ENCODE peak calls at places on chromosomes 4 and X, in ten cellular contexts. One of them, this sample, is unnamed.

GRCh38 chrX:42219231-42219630 is 295.9 kb upstream of the CASK start:
- DNase-seq in heart left ventricle: no peak
- DNase-seq in neural progenitor cell: no peak
- DNase-seq in GM23248: no peak
- DNase-seq in fibroblast of lung: no peak
- DNase-seq in H9: no peak
- DNase-seq in uterus: no peak
- DNase-seq in CD4-positive, alpha-beta memory T cell: no peak
- DNase-seq in lung: no peak
- DNase-seq in kidney: no peak
- DNase-seq in this sample: no peak

GRCh38 chr4:148574502-148574901 is 132.3 kb upstream of the NR3C2 start:
- DNase-seq in heart left ventricle: peak; percentile 26
- DNase-seq in lung: no peak
- DNase-seq in uterus: no peak
- DNase-seq in kidney: no peak
- DNase-seq in H9: no peak
- DNase-seq in GM23248: peak; percentile 31
- DNase-seq in fibroblast of lung: no peak
- DNase-seq in CD4-positive, alpha-beta memory T cell: no peak
- DNase-seq in neural progenitor cell: no peak
- DNase-seq in this sample: no peak

GRCh38 chr4:170227928-170228327 is 138.2 kb upstream of the AADAT start:
- DNase-seq in H9: no peak
- DNase-seq in GM23248: peak; percentile 2
- DNase-seq in fibroblast of lung: no peak
- DNase-seq in kidney: no peak
- DNase-seq in lung: no peak
- DNase-seq in CD4-positive, alpha-beta memory T cell: no peak
- DNase-seq in uterus: no peak
- DNase-seq in neural progenitor cell: peak; percentile 25
- DNase-seq in heart left ventricle: no peak
- DNase-seq in this sample: no peak

GRCh38 chr4:16205298-16206164 is 20.7 kb downstream of the TAPT1 start:
- DNase-seq in heart left ventricle: no peak
- DNase-seq in GM23248: peak; percentile 58
- DNase-seq in neural progenitor cell: peak; percentile 67
- DNase-seq in uterus: no peak
- DNase-seq in kidney: no peak
- DNase-seq in H9: no peak
- DNase-seq in CD4-positive, alpha-beta memory T cell: peak; percentile 29
- DNase-seq in lung: no peak
- DNase-seq in fibroblast of lung: no peak
- DNase-seq in this sample: peak; percentile 40

GRCh38 chr4:53656421-53656981 is 65.2 kb upstream of the LNX1 start:
- DNase-seq in CD4-positive, alpha-beta memory T cell: no peak
- DNase-seq in fibroblast of lung: peak; percentile 67
- DNase-seq in uterus: peak; percentile 79
- DNase-seq in kidney: no peak
- DNase-seq in lung: no peak
- DNase-seq in heart left ventricle: no peak
- DNase-seq in H9: no peak
- DNase-seq in neural progenitor cell: no peak
- DNase-seq in GM23248: peak; percentile 86
- DNase-seq in this sample: peak; percentile 79

GRCh38 chrX:17876135-17876534 is 15.0 kb upstream of the RAI2 start:
- DNase-seq in GM23248: no peak
- DNase-seq in neural progenitor cell: peak; percentile 15
- DNase-seq in kidney: no peak
- DNase-seq in lung: no peak
- DNase-seq in H9: no peak
- DNase-seq in fibroblast of lung: no peak
- DNase-seq in heart left ventricle: no peak
- DNase-seq in CD4-positive, alpha-beta memory T cell: no peak
- DNase-seq in uterus: no peak
- DNase-seq in this sample: no peak

GRCh38 chrX:24081661-24082154 is 27.0 kb downstream of the EIF2S3 start:
- DNase-seq in heart left ventricle: peak; percentile 54
- DNase-seq in kidney: no peak
- DNase-seq in CD4-positive, alpha-beta memory T cell: peak; percentile 54
- DNase-seq in lung: no peak
- DNase-seq in fibroblast of lung: peak; percentile 76
- DNase-seq in GM23248: peak; percentile 65
- DNase-seq in uterus: peak; percentile 25
- DNase-seq in H9: peak; percentile 85
- DNase-seq in neural progenitor cell: peak; percentile 64
- DNase-seq in this sample: peak; percentile 38

GRCh38 chrX:16786791-16787735 is 797 bp downstream of the TXLNG start:
- DNase-seq in fibroblast of lung: peak; percentile 53
- DNase-seq in CD4-positive, alpha-beta memory T cell: peak; percentile 58
- DNase-seq in neural progenitor cell: peak; percentile 73
- DNase-seq in H9: no peak
- DNase-seq in uterus: peak; percentile 27
- DNase-seq in GM23248: peak; percentile 53
- DNase-seq in heart left ventricle: peak; percentile 38
- DNase-seq in kidney: peak; percentile 84
- DNase-seq in lung: no peak
- DNase-seq in this sample: peak; percentile 8

GRCh38 chr4:140330311-140330900 is 43.0 kb upstream of the SCOC start:
- DNase-seq in neural progenitor cell: peak; percentile 45
- DNase-seq in CD4-positive, alpha-beta memory T cell: no peak
- DNase-seq in lung: no peak
- DNase-seq in heart left ventricle: no peak
- DNase-seq in GM23248: peak; percentile 60
- DNase-seq in kidney: no peak
- DNase-seq in H9: no peak
- DNase-seq in fibroblast of lung: peak; percentile 74
- DNase-seq in uterus: no peak
- DNase-seq in this sample: peak; percentile 41

GRCh38 chr4:93182722-93183121 is 645.8 kb upstream of the ATOH1 start:
- DNase-seq in neural progenitor cell: no peak
- DNase-seq in CD4-positive, alpha-beta memory T cell: no peak
- DNase-seq in heart left ventricle: no peak
- DNase-seq in lung: no peak
- DNase-seq in fibroblast of lung: no peak
- DNase-seq in H9: no peak
- DNase-seq in uterus: no peak
- DNase-seq in GM23248: no peak
- DNase-seq in kidney: no peak
- DNase-seq in this sample: no peak

GRCh38 chr4:30716158-30716557 is 4.0 kb upstream of the PCDH7 start:
- DNase-seq in neural progenitor cell: peak; percentile 48
- DNase-seq in heart left ventricle: no peak
- DNase-seq in kidney: no peak
- DNase-seq in CD4-positive, alpha-beta memory T cell: no peak
- DNase-seq in lung: no peak
- DNase-seq in fibroblast of lung: peak; percentile 68
- DNase-seq in GM23248: peak; percentile 52
- DNase-seq in H9: no peak
- DNase-seq in uterus: no peak
- DNase-seq in this sample: peak; percentile 50

GRCh38 chr4:74794341-74794801 is at the start of gene BTC:
- DNase-seq in CD4-positive, alpha-beta memory T cell: no peak
- DNase-seq in lung: peak; percentile 71
- DNase-seq in kidney: peak; percentile 78
- DNase-seq in uterus: peak; percentile 20
- DNase-seq in neural progenitor cell: peak; percentile 24
- DNase-seq in heart left ventricle: no peak
- DNase-seq in GM23248: peak; percentile 27
- DNase-seq in fibroblast of lung: peak; percentile 27
- DNase-seq in H9: peak; percentile 58
- DNase-seq in this sample: peak; percentile 21

GRCh38 chr4:183140911-183141320 is 41.9 kb downstream of the WWC2 start:
- DNase-seq in GM23248: peak; percentile 91
- DNase-seq in lung: no peak
- DNase-seq in fibroblast of lung: no peak
- DNase-seq in H9: no peak
- DNase-seq in kidney: no peak
- DNase-seq in heart left ventricle: no peak
- DNase-seq in uterus: no peak
- DNase-seq in CD4-positive, alpha-beta memory T cell: no peak
- DNase-seq in neural progenitor cell: no peak
- DNase-seq in this sample: peak; percentile 60

GRCh38 chrX:119495734-119496520 is 27.7 kb downstream of the SLC25A5 start:
- DNase-seq in GM23248: no peak
- DNase-seq in fibroblast of lung: no peak
- DNase-seq in kidney: no peak
- DNase-seq in neural progenitor cell: peak; percentile 6
- DNase-seq in lung: no peak
- DNase-seq in CD4-positive, alpha-beta memory T cell: peak; percentile 25
- DNase-seq in uterus: no peak
- DNase-seq in H9: no peak
- DNase-seq in heart left ventricle: no peak
- DNase-seq in this sample: no peak

GRCh38 chr4:62408467-62408866 is 1208.3 kb downstream of the ADGRL3 start:
- DNase-seq in uterus: no peak
- DNase-seq in fibroblast of lung: no peak
- DNase-seq in neural progenitor cell: no peak
- DNase-seq in kidney: no peak
- DNase-seq in H9: no peak
- DNase-seq in GM23248: no peak
- DNase-seq in heart left ventricle: no peak
- DNase-seq in lung: no peak
- DNase-seq in CD4-positive, alpha-beta memory T cell: no peak
- DNase-seq in this sample: no peak

GRCh38 chr4:115113382-115114106 is at the start of gene NDST4:
- DNase-seq in lung: no peak
- DNase-seq in CD4-positive, alpha-beta memory T cell: no peak
- DNase-seq in heart left ventricle: no peak
- DNase-seq in kidney: no peak
- DNase-seq in fibroblast of lung: peak; percentile 57
- DNase-seq in uterus: no peak
- DNase-seq in H9: no peak
- DNase-seq in neural progenitor cell: peak; percentile 87
- DNase-seq in GM23248: peak; percentile 54
- DNase-seq in this sample: peak; percentile 32

GRCh38 chr4:87497141-87497540 is 32.0 kb downstream of the SPARCL1 start:
- DNase-seq in GM23248: no peak
- DNase-seq in heart left ventricle: no peak
- DNase-seq in lung: no peak
- DNase-seq in CD4-positive, alpha-beta memory T cell: no peak
- DNase-seq in fibroblast of lung: no peak
- DNase-seq in H9: no peak
- DNase-seq in kidney: no peak
- DNase-seq in neural progenitor cell: peak; percentile 30
- DNase-seq in uterus: no peak
- DNase-seq in this sample: no peak
- H3K4me1 ChIP-seq in GM23248: peaks cover 5% of the 10 kb centered on the region
- H3K4me1 ChIP-seq in heart left ventricle: peaks cover 52% of the 10 kb centered on the region
- H3K4me1 ChIP-seq in lung: peaks cover 2% of the 10 kb centered on the region
- H3K4me1 ChIP-seq in CD4-positive, alpha-beta memory T cell: peaks cover 3% of the 10 kb centered on the region
- H3K4me1 ChIP-seq in fibroblast of lung: peaks cover 2% of the 10 kb centered on the region
- H3K4me1 ChIP-seq in H9: no peaks in the 10 kb centered on the region
- H3K4me1 ChIP-seq in kidney: peaks cover 8% of the 10 kb centered on the region
- H3K4me1 ChIP-seq in neural progenitor cell: no peaks in the 10 kb centered on the region
- H3K4me1 ChIP-seq in uterus: peaks cover 10% of the 10 kb centered on the region
- H3K4me1 ChIP-seq in this sample: no peaks in the 10 kb centered on the region

DNA sequence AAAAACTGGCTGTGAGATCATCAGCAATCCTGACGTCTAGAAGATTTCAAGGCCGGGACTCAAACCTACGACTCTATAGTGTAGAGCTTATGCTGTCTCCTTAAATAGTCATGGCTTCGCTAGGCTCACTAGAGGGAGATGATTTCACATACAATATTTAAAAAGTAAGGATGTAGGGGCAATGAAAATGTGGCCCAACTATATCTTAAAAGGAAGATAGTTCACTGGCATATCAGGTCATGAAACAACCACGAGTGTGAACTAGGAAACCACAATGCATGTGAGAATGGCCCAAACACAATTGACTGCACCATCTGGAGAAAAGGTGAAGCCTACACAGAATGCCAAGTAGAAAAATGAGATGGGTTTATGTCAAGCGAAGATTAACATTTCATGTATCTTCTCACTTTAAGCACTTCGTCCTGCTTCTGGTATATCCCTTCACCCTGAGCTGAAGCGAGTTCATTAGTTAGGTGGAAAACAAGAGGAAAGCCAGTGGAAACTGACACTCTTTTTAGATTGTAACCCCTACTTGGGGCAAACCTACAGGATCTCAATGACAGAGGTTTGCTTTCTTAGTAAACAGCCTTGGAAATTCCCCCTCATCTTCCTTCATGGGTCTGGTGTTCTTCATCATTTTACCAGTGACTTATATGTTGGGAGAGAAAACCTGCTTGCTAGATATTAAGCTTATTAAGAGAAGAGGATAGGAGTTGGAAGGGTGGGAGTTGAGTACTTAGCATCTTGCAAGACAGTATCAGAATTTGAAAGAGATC is 17.4 kb downstream of the FAM9C start:
- DNase-seq in fibroblast of lung: no peak
- DNase-seq in heart left ventricle: no peak
- DNase-seq in H9: no peak
- DNase-seq in CD4-positive, alpha-beta memory T cell: peak; percentile 19
- DNase-seq in GM23248: no peak
- DNase-seq in uterus: no peak
- DNase-seq in kidney: no peak
- DNase-seq in neural progenitor cell: no peak
- DNase-seq in lung: no peak
- DNase-seq in this sample: no peak
- H3K4me1 ChIP-seq in fibroblast of lung: peaks cover 10% of the 10 kb centered on the region
- H3K4me1 ChIP-seq in heart left ventricle: peaks cover 31% of the 10 kb centered on the region
- H3K4me1 ChIP-seq in H9: peaks cover 10% of the 10 kb centered on the region
- H3K4me1 ChIP-seq in CD4-positive, alpha-beta memory T cell: peaks cover 94% of the 10 kb centered on the region
- H3K4me1 ChIP-seq in GM23248: peaks cover 32% of the 10 kb centered on the region
- H3K4me1 ChIP-seq in uterus: no peaks in the 10 kb centered on the region
- H3K4me1 ChIP-seq in kidney: no peaks in the 10 kb centered on the region
- H3K4me1 ChIP-seq in neural progenitor cell: peaks cover 22% of the 10 kb centered on the region
- H3K4me1 ChIP-seq in lung: peaks cover 3% of the 10 kb centered on the region
- H3K4me1 ChIP-seq in this sample: peaks cover 11% of the 10 kb centered on the region

GRCh38 chr4:181835348-181835747 is 407.9 kb upstream of the TENM3 start:
- DNase-seq in CD4-positive, alpha-beta memory T cell: no peak
- DNase-seq in GM23248: peak; percentile 2
- DNase-seq in uterus: no peak
- DNase-seq in H9: no peak
- DNase-seq in heart left ventricle: no peak
- DNase-seq in fibroblast of lung: no peak
- DNase-seq in neural progenitor cell: no peak
- DNase-seq in kidney: no peak
- DNase-seq in lung: no peak
- DNase-seq in this sample: no peak
- H3K4me1 ChIP-seq in CD4-positive, alpha-beta memory T cell: no peaks in the 10 kb centered on the region
- H3K4me1 ChIP-seq in GM23248: no peaks in the 10 kb centered on the region
- H3K4me1 ChIP-seq in uterus: no peaks in the 10 kb centered on the region
- H3K4me1 ChIP-seq in H9: no peaks in the 10 kb centered on the region
- H3K4me1 ChIP-seq in heart left ventricle: no peaks in the 10 kb centered on the region
- H3K4me1 ChIP-seq in fibroblast of lung: no peaks in the 10 kb centered on the region
- H3K4me1 ChIP-seq in neural progenitor cell: no peaks in the 10 kb centered on the region
- H3K4me1 ChIP-seq in kidney: no peaks in the 10 kb centered on the region
- H3K4me1 ChIP-seq in lung: no peaks in the 10 kb centered on the region
- H3K4me1 ChIP-seq in this sample: peaks cover 20% of the 10 kb centered on the region

DNA sequence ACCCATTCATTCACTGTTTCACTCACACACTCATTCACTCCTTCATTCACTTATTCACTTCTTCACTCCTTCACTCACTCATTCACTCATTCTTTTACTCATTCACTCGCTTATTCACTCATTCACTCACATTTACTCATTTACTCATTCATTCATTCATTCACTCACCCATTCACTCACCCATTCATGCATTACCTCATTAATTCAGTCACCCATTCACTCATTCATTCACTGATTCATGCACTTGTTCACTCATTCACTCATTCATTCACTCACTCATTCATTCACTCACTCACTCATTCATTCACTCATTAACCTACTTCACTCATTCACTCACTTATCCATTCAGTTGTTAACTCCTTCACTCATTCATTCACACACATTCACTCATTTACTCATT is 70.8 kb downstream of the STK32B start:
- DNase-seq in fibroblast of lung: no peak
- DNase-seq in heart left ventricle: no peak
- DNase-seq in neural progenitor cell: no peak
- DNase-seq in kidney: no peak
- DNase-seq in uterus: no peak
- DNase-seq in GM23248: no peak
- DNase-seq in lung: no peak
- DNase-seq in H9: no peak
- DNase-seq in CD4-positive, alpha-beta memory T cell: no peak
- DNase-seq in this sample: no peak
- H3K4me1 ChIP-seq in fibroblast of lung: no peaks in the 10 kb centered on the region
- H3K4me1 ChIP-seq in heart left ventricle: no peaks in the 10 kb centered on the region
- H3K4me1 ChIP-seq in neural progenitor cell: no peaks in the 10 kb centered on the region
- H3K4me1 ChIP-seq in kidney: no peaks in the 10 kb centered on the region
- H3K4me1 ChIP-seq in uterus: no peaks in the 10 kb centered on the region
- H3K4me1 ChIP-seq in GM23248: peaks cover 2% of the 10 kb centered on the region
- H3K4me1 ChIP-seq in lung: no peaks in the 10 kb centered on the region
- H3K4me1 ChIP-seq in H9: no peaks in the 10 kb centered on the region
- H3K4me1 ChIP-seq in CD4-positive, alpha-beta memory T cell: no peaks in the 10 kb centered on the region
- H3K4me1 ChIP-seq in this sample: no peaks in the 10 kb centered on the region